ENCODE peak calls at places on chromosomes 3 and 15, in nine cellular contexts. R, A, L, X, O, N, Y, G and P are unnamed samples.

GRCh38 chr15:65653781-65654521 is 32.2 kb downstream of the SLC24A1 start:
- DNase-seq in X (no peak), O (no peak), L (peak; percentile 43), A (no peak), N (no peak), Y (no peak), R (no peak), G (no peak), P (no peak)

GRCh38 chr15:38536201-38536676 is 28.4 kb downstream of the RASGRP1 start:
- DNase-seq in O (no peak), Y (no peak), X (peak; percentile 92), L (peak; percentile 94), N (no peak), A (no peak), R (no peak), G (peak; percentile 5), P (no peak)

GRCh38 chr15:81740402-81740801 is 305.4 kb downstream of the MEX3B start:
- DNase-seq in G (no peak), A (no peak), O (no peak), L (peak; percentile 5), X (no peak), N (no peak), Y (no peak), R (no peak), P (no peak)

GRCh38 chr3:139561959-139562676 is 22.6 kb upstream of the RBP1 start:
- DNase-seq in A (peak; percentile 75), N (peak; percentile 44), R (peak; percentile 87), L (peak; percentile 64), Y (no peak), O (peak; percentile 74), G (peak; percentile 33), X (peak; percentile 69), P (peak; percentile 88)

GRCh38 chr15:68536331-68537095 is 42.3 kb upstream of the CORO2B start:
- DNase-seq in Y (no peak), O (no peak), A (no peak), G (peak; percentile 27), X (no peak), R (no peak), N (no peak), L (peak; percentile 100), P (no peak)

GRCh38 chr3:188947401-188947982 is 224.3 kb upstream of the TPRG1 start:
- DNase-seq in O (peak; percentile 96), X (peak; percentile 73), L (peak; percentile 73), R (peak; percentile 94), Y (no peak), G (peak; percentile 90), A (peak; percentile 94), N (peak; percentile 91), P (peak; percentile 94)

GRCh38 chr15:58958811-58959210 is 25.3 kb upstream of the SLTM start:
- DNase-seq in N (no peak), X (no peak), L (no peak), A (no peak), Y (no peak), G (no peak), O (no peak), R (no peak), P (no peak)

GRCh38 chr3:72154391-72155300 is 369.7 kb upstream of the PROK2 start:
- DNase-seq in X (peak; percentile 98), Y (no peak), O (peak; percentile 44), G (no peak), N (no peak), A (no peak), R (no peak), L (peak; percentile 52), P (no peak)

GRCh38 chr3:41088882-41089281 is 110.4 kb upstream of the CTNNB1 start:
- DNase-seq in G (no peak), L (no peak), O (no peak), N (no peak), Y (no peak), X (no peak), A (no peak), R (no peak), P (no peak)

GRCh38 chr15:42374810-42375209 is 15.5 kb downstream of the CAPN3 start:
- DNase-seq in L (no peak), R (no peak), X (no peak), G (no peak), N (no peak), A (no peak), O (no peak), Y (no peak), P (no peak)

GRCh38 chr3:17832021-17832420 is 89.6 kb upstream of the TBC1D5 start:
- DNase-seq in N (no peak), R (no peak), X (no peak), G (no peak), O (no peak), Y (no peak), L (no peak), A (no peak), P (no peak)

GRCh38 chr3:47583320-47584075 is 4.8 kb upstream of the CSPG5 start:
- DNase-seq in R (peak; percentile 44), O (no peak), X (peak; percentile 18), L (no peak), G (no peak), N (no peak), A (peak; percentile 37), Y (no peak), P (no peak)

GRCh38 chr3:29955413-29955812 is 651.0 kb upstream of the TGFBR2 start:
- DNase-seq in G (no peak), L (no peak), A (no peak), O (no peak), X (peak; percentile 32), R (no peak), N (no peak), Y (no peak), P (no peak)

GRCh38 chr15:94008101-94009080 is 223.0 kb upstream of the MCTP2 start:
- DNase-seq in G (no peak), A (no peak), Y (no peak), L (peak; percentile 32), X (no peak), O (no peak), N (no peak), R (no peak), P (peak; percentile 11)

GRCh38 chr3:46849686-46850467 is 13.4 kb downstream of the MYL3 start:
- DNase-seq in N (no peak), O (no peak), L (no peak), X (no peak), R (no peak), Y (no peak), A (peak; percentile 20), G (no peak), P (no peak)

GRCh38 chr3:188339410-188340295 is 185.7 kb downstream of the LPP start:
- DNase-seq in R (peak; percentile 8), G (no peak), Y (peak; percentile 25), L (no peak), A (no peak), O (no peak), N (no peak), X (no peak), P (peak; percentile 45)

GRCh38 chr15:90141646-90142045 is 39.4 kb upstream of the IDH2 start:
- DNase-seq in X (no peak), Y (no peak), G (peak; percentile 46), N (no peak), A (no peak), R (no peak), L (peak; percentile 51), O (no peak), P (no peak)